ENCODE peak calls at places on chromosomes 5 and 9, in nine cellular contexts. R is progenitor cell of endocrine pancreas; G is naive thymus-derived CD8-positive, alpha-beta T cell; N is HS-5; P is GM10248; O is left cardiac atrium; D is HuH-7.5; J is NCI-H2227 treated with DMSO at 0.1 percent for 48 hours; K is stimulated activated CD8-positive, alpha-beta memory T cell treated with anti-CD3 and anti-CD28 coated beads, Interleukin-15, amount 100 ng/mL, for 24 hours. W is an unnamed sample.

GRCh38 chr5:68387107-68387506 is 171.6 kb downstream of the PIK3R1 start:
- DNase-seq in N (no peak), P (no peak), G (no peak), R (no peak), O (no peak), K (no peak), J (no peak), D (no peak), W (no peak)

GRCh38 chr5:78062645-78063044 is 231.9 kb downstream of the AP3B1 start:
- DNase-seq in K (no peak), O (no peak), J (peak; percentile 78), P (no peak), N (no peak), D (no peak), G (no peak), R (no peak), W (no peak)

GRCh38 chr5:60993425-60993824 is 48.4 kb downstream of the NDUFAF2 start:
- DNase-seq in J (no peak), D (no peak), K (no peak), N (no peak), O (no peak), R (no peak), G (no peak), P (no peak), W (no peak)

GRCh38 chr9:136544549-136545064 is 1.2 kb downstream of the NOTCH1 start:
- DNase-seq in R (peak; percentile 39), K (no peak), N (no peak), D (no peak), O (peak; percentile 79), P (peak; percentile 78), G (peak; percentile 45), J (no peak), W (peak; percentile 53)

GRCh38 chr5:177507165-177507564 is 2.5 kb downstream of the DOK3 start:
- DNase-seq in J (no peak), D (no peak), G (no peak), O (no peak), K (no peak), R (no peak), P (no peak), N (no peak), W (peak; percentile 46)

GRCh38 chr9:133818444-133818843 is 80.3 kb upstream of the SARDH start:
- DNase-seq in J (no peak), R (no peak), K (no peak), N (no peak), P (no peak), O (no peak), D (no peak), G (no peak), W (no peak)

GRCh38 chr9:76873056-76873792 is 32.7 kb downstream of the PRUNE2 start:
- DNase-seq in P (no peak), G (no peak), R (no peak), D (no peak), N (no peak), J (peak; percentile 36), O (no peak), K (no peak), W (no peak)

GRCh38 chr9:29514336-29514735 is 1941.1 kb upstream of the C9orf72 start:
- DNase-seq in N (no peak), O (no peak), R (no peak), J (no peak), D (no peak), P (no peak), K (no peak), G (no peak), W (no peak)

GRCh38 chr5:10760033-10760975 is 730 bp downstream of the DAP start:
- DNase-seq in R (no peak), G (peak; percentile 4), P (peak; percentile 41), K (no peak), D (peak; percentile 49), N (peak; percentile 49), O (no peak), J (peak; percentile 22), W (peak; percentile 57)

GRCh38 chr5:139180850-139181785 is 17.1 kb downstream of the SIL1 start:
- DNase-seq in D (no peak), R (no peak), N (no peak), P (no peak), O (no peak), G (no peak), K (no peak), J (peak; percentile 72), W (no peak)

GRCh38 chr5:131640043-131640856 is 5.2 kb upstream of the RAPGEF6 start:
- DNase-seq in G (peak; percentile 56), D (no peak), R (no peak), N (no peak), K (no peak), J (no peak), O (no peak), P (peak; percentile 27), W (peak; percentile 42)

GRCh38 chr9:116278326-116278725 is 124.7 kb downstream of the PAPPA start:
- DNase-seq in D (no peak), P (no peak), K (no peak), J (no peak), R (no peak), N (no peak), G (no peak), O (no peak), W (no peak)

GRCh38 chr5:83244516-83244915 is 167.2 kb downstream of the XRCC4 start:
- DNase-seq in G (no peak), N (no peak), K (no peak), D (no peak), P (no peak), O (no peak), R (no peak), J (no peak), W (no peak)

GRCh38 chr5:139684881-139685749 is 37.0 kb downstream of the CXXC5 start:
- DNase-seq in D (no peak), G (no peak), O (no peak), K (no peak), J (no peak), P (no peak), R (no peak), N (no peak), W (no peak)

GRCh38 chr5:98795243-98795642 is 21.8 kb downstream of the RGMB start:
- DNase-seq in P (no peak), G (no peak), D (no peak), K (no peak), R (no peak), J (no peak), O (no peak), N (no peak), W (no peak)

GRCh38 chr5:173268750-173269580 is 34.0 kb upstream of the NKX2-5 start:
- DNase-seq in O (peak; percentile 72), N (no peak), J (no peak), G (no peak), K (no peak), P (no peak), R (no peak), D (no peak), W (no peak)

GRCh38 chr9:136862849-136863622 is 3.1 kb downstream of the EDF1 start:
- DNase-seq in O (peak; percentile 26), D (no peak), N (no peak), J (no peak), G (no peak), R (no peak), P (no peak), K (no peak), W (no peak)

GRCh38 chr5:54311178-54311811 is 922 bp upstream of the ARL15 start:
- DNase-seq in K (no peak), R (no peak), O (no peak), P (no peak), G (peak; percentile 22), N (no peak), D (no peak), J (no peak), W (peak; percentile 22)

GRCh38 chr5:35244171-35244570 is 13.9 kb upstream of the PRLR start:
- DNase-seq in D (no peak), G (no peak), K (no peak), R (no peak), O (no peak), P (no peak), N (no peak), J (no peak), W (no peak)

GRCh38 chr5:141880961-141881801 is 3.0 kb upstream of the PCDH1 start:
- DNase-seq in D (no peak), R (no peak), J (no peak), N (no peak), O (no peak), G (no peak), K (no peak), P (no peak), W (peak; percentile 60)

GRCh38 chr5:69271376-69271775 is 36.7 kb downstream of the CDK7 start:
- DNase-seq in R (no peak), K (no peak), J (no peak), O (peak; percentile 36), P (no peak), G (no peak), N (no peak), D (no peak), W (no peak)

GRCh38 chr5:158642852-158643251 is 456.9 kb downstream of the EBF1 start:
- DNase-seq in P (no peak), K (no peak), G (no peak), O (no peak), R (no peak), N (no peak), J (no peak), D (no peak), W (no peak)

GRCh38 chr5:113038714-113039113 is 62.1 kb downstream of the DCP2 start:
- DNase-seq in J (no peak), O (no peak), D (no peak), R (no peak), G (no peak), P (peak; percentile 3), N (peak; percentile 57), K (no peak), W (no peak)

GRCh38 chr5:175590471-175590881 is 67.4 kb upstream of the HRH2 start:
- DNase-seq in K (no peak), D (no peak), J (no peak), R (no peak), P (no peak), N (peak; percentile 84), O (no peak), G (no peak), W (no peak)

GRCh38 chr9:94697972-94698581 is 28.4 kb upstream of the AOPEP start:
- DNase-seq in J (peak; percentile 19), P (no peak), D (no peak), G (no peak), R (no peak), N (no peak), K (no peak), O (no peak), W (no peak)

GRCh38 chr5:18792145-18792544 is 1157.9 kb downstream of the TAF11L14 start:
- DNase-seq in O (peak; percentile 21), N (peak; percentile 6), J (no peak), R (no peak), D (no peak), P (no peak), K (no peak), G (no peak), W (no peak)

GRCh38 chr9:1580215-1580614 is 434.9 kb upstream of the SMARCA2 start:
- DNase-seq in D (no peak), R (no peak), K (no peak), G (no peak), P (peak; percentile 19), O (no peak), N (no peak), J (no peak), W (no peak)

GRCh38 chr5:821504-821903 is 29.3 kb downstream of the ZDHHC11 start:
- DNase-seq in G (no peak), P (no peak), R (no peak), D (no peak), O (no peak), J (no peak), K (no peak), N (no peak), W (no peak)

GRCh38 chr5:83374547-83374946 is 97.0 kb upstream of the VCAN start:
- DNase-seq in K (no peak), J (no peak), P (no peak), N (no peak), D (no peak), G (no peak), R (no peak), O (peak; percentile 45), W (no peak)

GRCh38 chr9:90996154-90996788 is 194.7 kb downstream of the SYK start:
- DNase-seq in G (no peak), J (no peak), R (no peak), D (no peak), O (no peak), P (no peak), N (no peak), K (no peak), W (no peak)

GRCh38 chr9:128249914-128250838 is 25.6 kb downstream of the GOLGA2 start:
- DNase-seq in O (peak; percentile 86), G (peak; percentile 99), R (peak; percentile 92), J (no peak), K (peak; percentile 99), D (peak; percentile 93), P (peak; percentile 99), N (no peak), W (peak; percentile 93)